ENCODE peak calls at places on chromosomes 4 and X, in six cellular contexts. One of them, this sample, is unnamed.

GRCh38 chrX:56745019-56745418 is 16.0 kb downstream of the NBDY start:
- DNase-seq in EL: peak; percentile 61
- DNase-seq in NCI-H2171: no peak
- DNase-seq in NCI-H1092: no peak
- DNase-seq in posterior vena cava: no peak
- DNase-seq in EH: peak; percentile 76
- DNase-seq in this sample: peak; percentile 84

GRCh38 chr4:120916937-120917336 is 5.6 kb downstream of the PRDM5 start:
- DNase-seq in NCI-H1092: no peak
- DNase-seq in posterior vena cava: no peak
- DNase-seq in NCI-H2171: no peak
- DNase-seq in EL: no peak
- DNase-seq in EH: no peak
- DNase-seq in this sample: peak; percentile 50

GRCh38 chrX:72330131-72330530 is 24.4 kb upstream of the CITED1 start:
- DNase-seq in NCI-H1092: no peak
- DNase-seq in EL: no peak
- DNase-seq in posterior vena cava: no peak
- DNase-seq in EH: no peak
- DNase-seq in NCI-H2171: no peak
- DNase-seq in this sample: no peak

GRCh38 chr4:3202836-3203820 is 45.8 kb upstream of the MSANTD1 start:
- DNase-seq in posterior vena cava: peak; percentile 53
- DNase-seq in EL: no peak
- DNase-seq in NCI-H1092: no peak
- DNase-seq in NCI-H2171: no peak
- DNase-seq in EH: no peak
- DNase-seq in this sample: peak; percentile 2

GRCh38 chrX:42776195-42776594 is 1.8 kb downstream of the PPP1R2C start:
- DNase-seq in EL: no peak
- DNase-seq in NCI-H2171: no peak
- DNase-seq in posterior vena cava: no peak
- DNase-seq in EH: no peak
- DNase-seq in NCI-H1092: no peak
- DNase-seq in this sample: peak; percentile 17

GRCh38 chrX:427812-428725 is 41.4 kb upstream of the PPP2R3B start:
- DNase-seq in EH: peak; percentile 78
- DNase-seq in EL: peak; percentile 70
- DNase-seq in posterior vena cava: peak; percentile 82
- DNase-seq in NCI-H2171: no peak
- DNase-seq in NCI-H1092: no peak
- DNase-seq in this sample: no peak

GRCh38 chrX:134004038-134004437 is 18.6 kb upstream of the GPC3 start:
- DNase-seq in EH: no peak
- DNase-seq in NCI-H2171: no peak
- DNase-seq in posterior vena cava: no peak
- DNase-seq in NCI-H1092: no peak
- DNase-seq in EL: no peak
- DNase-seq in this sample: peak; percentile 70

GRCh38 chr4:157978680-157979361 is 194.0 kb downstream of the GASK1B start:
- DNase-seq in EL: peak; percentile 65
- DNase-seq in NCI-H2171: peak; percentile 60
- DNase-seq in NCI-H1092: peak; percentile 2
- DNase-seq in posterior vena cava: no peak
- DNase-seq in EH: peak; percentile 63
- DNase-seq in this sample: peak; percentile 71

GRCh38 chr4:61661960-61662359 is 461.8 kb downstream of the ADGRL3 start:
- DNase-seq in NCI-H2171: no peak
- DNase-seq in NCI-H1092: no peak
- DNase-seq in EL: no peak
- DNase-seq in EH: no peak
- DNase-seq in posterior vena cava: no peak
- DNase-seq in this sample: no peak

GRCh38 chr4:168831919-168832745 is 177.9 kb downstream of the CBR4 start:
- DNase-seq in NCI-H1092: peak; percentile 16
- DNase-seq in EL: peak; percentile 84
- DNase-seq in posterior vena cava: peak; percentile 95
- DNase-seq in NCI-H2171: peak; percentile 51
- DNase-seq in EH: peak; percentile 81
- DNase-seq in this sample: peak; percentile 63

GRCh38 chr4:182206916-182207315 is 36.3 kb upstream of the TENM3 start:
- DNase-seq in NCI-H1092: no peak
- DNase-seq in EL: no peak
- DNase-seq in posterior vena cava: no peak
- DNase-seq in NCI-H2171: no peak
- DNase-seq in EH: peak; percentile 15
- DNase-seq in this sample: peak; percentile 48

GRCh38 chr4:85928775-85929585 is 430.9 kb downstream of the MAPK10 start:
- DNase-seq in EL: peak; percentile 54
- DNase-seq in NCI-H1092: no peak
- DNase-seq in NCI-H2171: no peak
- DNase-seq in posterior vena cava: no peak
- DNase-seq in EH: peak; percentile 82
- DNase-seq in this sample: peak; percentile 60

GRCh38 chr4:87204559-87204958 is 15.9 kb downstream of the KLHL8 start:
- DNase-seq in EL: no peak
- DNase-seq in NCI-H1092: no peak
- DNase-seq in EH: no peak
- DNase-seq in posterior vena cava: no peak
- DNase-seq in NCI-H2171: no peak
- DNase-seq in this sample: no peak

GRCh38 chrX:10526442-10526841 is 93.9 kb downstream of the MID1 start:
- DNase-seq in posterior vena cava: no peak
- DNase-seq in EL: peak; percentile 45
- DNase-seq in NCI-H2171: no peak
- DNase-seq in NCI-H1092: no peak
- DNase-seq in EH: peak; percentile 68
- DNase-seq in this sample: peak; percentile 77

GRCh38 chr4:2868840-2869487 is 25.3 kb downstream of the ADD1 start:
- DNase-seq in NCI-H2171: no peak
- DNase-seq in posterior vena cava: no peak
- DNase-seq in EH: no peak
- DNase-seq in NCI-H1092: no peak
- DNase-seq in EL: no peak
- DNase-seq in this sample: no peak

GRCh38 chrX:54560411-54560810 is 30.4 kb downstream of the GNL3L start:
- DNase-seq in NCI-H1092: no peak
- DNase-seq in EL: no peak
- DNase-seq in posterior vena cava: no peak
- DNase-seq in NCI-H2171: no peak
- DNase-seq in EH: no peak
- DNase-seq in this sample: no peak

GRCh38 chr4:187416236-187416635 is 579.3 kb upstream of the ZFP42 start:
- DNase-seq in NCI-H2171: no peak
- DNase-seq in NCI-H1092: no peak
- DNase-seq in EH: peak; percentile 67
- DNase-seq in EL: no peak
- DNase-seq in posterior vena cava: no peak
- DNase-seq in this sample: no peak

GRCh38 chr4:2141022-2141761 is 82.1 kb downstream of the NAT8L start:
- DNase-seq in posterior vena cava: no peak
- DNase-seq in EL: no peak
- DNase-seq in NCI-H2171: no peak
- DNase-seq in NCI-H1092: no peak
- DNase-seq in EH: no peak
- DNase-seq in this sample: no peak

This sample was measured in fibroblast of mammary gland.